ENCODE peak calls at places on chromosome 21, in six cellular contexts. One of them, this sample, is unnamed.

GRCh38 chr21:28632718-28633408 is 359.8 kb downstream of the LTN1 start:
- DNase-seq in stimulated activated CD4-positive, alpha-beta T cell treated with anti-CD3 and anti-CD28 coated beads, Interleukin-15, amount 100 ng/mL, for 1 hour: no peak
- DNase-seq in left lung: no peak
- DNase-seq in heart left ventricle: no peak
- DNase-seq in NCI-H2081: no peak
- DNase-seq in EH: peak
- DNase-seq in this sample: no peak

GRCh38 chr21:36059823-36060158 is 535 bp downstream of the SETD4 start:
- DNase-seq in stimulated activated CD4-positive, alpha-beta T cell treated with anti-CD3 and anti-CD28 coated beads, Interleukin-15, amount 100 ng/mL, for 1 hour: peak
- DNase-seq in left lung: peak
- DNase-seq in heart left ventricle: peak
- DNase-seq in NCI-H2081: peak
- DNase-seq in EH: no peak
- DNase-seq in this sample: no peak

GRCh38 chr21:34126691-34127090 is 53.3 kb downstream of the MRPS6 start:
- DNase-seq in stimulated activated CD4-positive, alpha-beta T cell treated with anti-CD3 and anti-CD28 coated beads, Interleukin-15, amount 100 ng/mL, for 1 hour: no peak
- DNase-seq in left lung: no peak
- DNase-seq in heart left ventricle: no peak
- DNase-seq in NCI-H2081: no peak
- DNase-seq in EH: peak
- DNase-seq in this sample: no peak

GRCh38 chr21:41536827-41537103 is 28.8 kb upstream of the TMPRSS2 start:
- DNase-seq in stimulated activated CD4-positive, alpha-beta T cell treated with anti-CD3 and anti-CD28 coated beads, Interleukin-15, amount 100 ng/mL, for 1 hour: no peak
- DNase-seq in left lung: no peak
- DNase-seq in heart left ventricle: no peak
- DNase-seq in NCI-H2081: no peak
- DNase-seq in EH: no peak
- DNase-seq in this sample: no peak

GRCh38 chr21:29825936-29826335 is 113.9 kb downstream of the GRIK1 start:
- DNase-seq in stimulated activated CD4-positive, alpha-beta T cell treated with anti-CD3 and anti-CD28 coated beads, Interleukin-15, amount 100 ng/mL, for 1 hour: no peak
- DNase-seq in left lung: no peak
- DNase-seq in heart left ventricle: no peak
- DNase-seq in NCI-H2081: no peak
- DNase-seq in EH: no peak
- DNase-seq in this sample: no peak

GRCh38 chr21:32216293-32216692 is 62.6 kb downstream of the MIS18A start:
- DNase-seq in stimulated activated CD4-positive, alpha-beta T cell treated with anti-CD3 and anti-CD28 coated beads, Interleukin-15, amount 100 ng/mL, for 1 hour: no peak
- DNase-seq in left lung: no peak
- DNase-seq in heart left ventricle: no peak
- DNase-seq in NCI-H2081: no peak
- DNase-seq in EH: no peak
- DNase-seq in this sample: no peak

GRCh38 chr21:31524140-31524539 is 135.4 kb upstream of the SOD1 start:
- DNase-seq in stimulated activated CD4-positive, alpha-beta T cell treated with anti-CD3 and anti-CD28 coated beads, Interleukin-15, amount 100 ng/mL, for 1 hour: no peak
- DNase-seq in left lung: no peak
- DNase-seq in heart left ventricle: no peak
- DNase-seq in NCI-H2081: no peak
- DNase-seq in EH: no peak
- DNase-seq in this sample: no peak

GRCh38 chr21:34351786-34352241 is 12.0 kb upstream of the KCNE2 start:
- DNase-seq in stimulated activated CD4-positive, alpha-beta T cell treated with anti-CD3 and anti-CD28 coated beads, Interleukin-15, amount 100 ng/mL, for 1 hour: no peak
- DNase-seq in left lung: no peak
- DNase-seq in heart left ventricle: peak
- DNase-seq in NCI-H2081: peak
- DNase-seq in EH: peak
- DNase-seq in this sample: peak

GRCh38 chr21:36663033-36663855 is 35.7 kb upstream of the SIM2 start:
- DNase-seq in stimulated activated CD4-positive, alpha-beta T cell treated with anti-CD3 and anti-CD28 coated beads, Interleukin-15, amount 100 ng/mL, for 1 hour: no peak
- DNase-seq in left lung: no peak
- DNase-seq in heart left ventricle: no peak
- DNase-seq in NCI-H2081: no peak
- DNase-seq in EH: peak
- DNase-seq in this sample: no peak

GRCh38 chr21:42711667-42712066 is 58.2 kb downstream of the PDE9A start:
- DNase-seq in stimulated activated CD4-positive, alpha-beta T cell treated with anti-CD3 and anti-CD28 coated beads, Interleukin-15, amount 100 ng/mL, for 1 hour: no peak
- DNase-seq in left lung: no peak
- DNase-seq in heart left ventricle: no peak
- DNase-seq in NCI-H2081: no peak
- DNase-seq in EH: no peak
- DNase-seq in this sample: no peak

GRCh38 chr21:31180256-31181088 is 142.2 kb upstream of the KRTAP19-8 start:
- DNase-seq in stimulated activated CD4-positive, alpha-beta T cell treated with anti-CD3 and anti-CD28 coated beads, Interleukin-15, amount 100 ng/mL, for 1 hour: no peak
- DNase-seq in left lung: no peak
- DNase-seq in heart left ventricle: no peak
- DNase-seq in NCI-H2081: peak
- DNase-seq in EH: peak
- DNase-seq in this sample: peak

GRCh38 chr21:15444118-15444960 is 285.4 kb upstream of the USP25 start:
- DNase-seq in stimulated activated CD4-positive, alpha-beta T cell treated with anti-CD3 and anti-CD28 coated beads, Interleukin-15, amount 100 ng/mL, for 1 hour: no peak
- DNase-seq in left lung: no peak
- DNase-seq in heart left ventricle: no peak
- DNase-seq in NCI-H2081: no peak
- DNase-seq in EH: no peak
- DNase-seq in this sample: no peak

GRCh38 chr21:41235214-41235613 is 67.3 kb downstream of the BACE2 start:
- DNase-seq in stimulated activated CD4-positive, alpha-beta T cell treated with anti-CD3 and anti-CD28 coated beads, Interleukin-15, amount 100 ng/mL, for 1 hour: no peak
- DNase-seq in left lung: no peak
- DNase-seq in heart left ventricle: no peak
- DNase-seq in NCI-H2081: peak
- DNase-seq in EH: no peak
- DNase-seq in this sample: peak

GRCh38 chr21:28419110-28419509 is 573.6 kb downstream of the LTN1 start:
- DNase-seq in stimulated activated CD4-positive, alpha-beta T cell treated with anti-CD3 and anti-CD28 coated beads, Interleukin-15, amount 100 ng/mL, for 1 hour: no peak
- DNase-seq in left lung: no peak
- DNase-seq in heart left ventricle: no peak
- DNase-seq in NCI-H2081: no peak
- DNase-seq in EH: peak
- DNase-seq in this sample: no peak

GRCh38 chr21:45208627-45208951 is 79.1 kb downstream of the POFUT2 start:
- DNase-seq in stimulated activated CD4-positive, alpha-beta T cell treated with anti-CD3 and anti-CD28 coated beads, Interleukin-15, amount 100 ng/mL, for 1 hour: no peak
- DNase-seq in left lung: no peak
- DNase-seq in heart left ventricle: no peak
- DNase-seq in NCI-H2081: no peak
- DNase-seq in EH: peak
- DNase-seq in this sample: no peak

GRCh38 chr21:45367402-45368351 is 37.3 kb upstream of the COL18A1 start:
- DNase-seq in stimulated activated CD4-positive, alpha-beta T cell treated with anti-CD3 and anti-CD28 coated beads, Interleukin-15, amount 100 ng/mL, for 1 hour: no peak
- DNase-seq in left lung: peak
- DNase-seq in heart left ventricle: peak
- DNase-seq in NCI-H2081: no peak
- DNase-seq in EH: no peak
- DNase-seq in this sample: no peak

GRCh38 chr21:40752125-40752524 is 94.8 kb downstream of the DSCAM start:
- DNase-seq in stimulated activated CD4-positive, alpha-beta T cell treated with anti-CD3 and anti-CD28 coated beads, Interleukin-15, amount 100 ng/mL, for 1 hour: no peak
- DNase-seq in left lung: no peak
- DNase-seq in heart left ventricle: no peak
- DNase-seq in NCI-H2081: no peak
- DNase-seq in EH: no peak
- DNase-seq in this sample: no peak

GRCh38 chr21:31203371-31204054 is 140.5 kb downstream of the TIAM1 start:
- DNase-seq in stimulated activated CD4-positive, alpha-beta T cell treated with anti-CD3 and anti-CD28 coated beads, Interleukin-15, amount 100 ng/mL, for 1 hour: no peak
- DNase-seq in left lung: no peak
- DNase-seq in heart left ventricle: no peak
- DNase-seq in NCI-H2081: no peak
- DNase-seq in EH: peak
- DNase-seq in this sample: no peak

GRCh38 chr21:46549650-46550049 is 55.2 kb downstream of the S100B start:
- DNase-seq in stimulated activated CD4-positive, alpha-beta T cell treated with anti-CD3 and anti-CD28 coated beads, Interleukin-15, amount 100 ng/mL, for 1 hour: no peak
- DNase-seq in left lung: no peak
- DNase-seq in heart left ventricle: no peak
- DNase-seq in NCI-H2081: no peak
- DNase-seq in EH: no peak
- DNase-seq in this sample: no peak

GRCh38 chr21:44290327-44291077 is 4.8 kb downstream of the AIRE start:
- DNase-seq in stimulated activated CD4-positive, alpha-beta T cell treated with anti-CD3 and anti-CD28 coated beads, Interleukin-15, amount 100 ng/mL, for 1 hour: no peak
- DNase-seq in left lung: peak
- DNase-seq in heart left ventricle: no peak
- DNase-seq in NCI-H2081: no peak
- DNase-seq in EH: no peak
- DNase-seq in this sample: no peak

This sample was measured in NCI-H345.